ENCODE peak calls at places on chromosomes 11 and 22, in seven cellular contexts. R, O, U, E, I, Z and S are unnamed samples.

GRCh38 chr11:130439160-130439519 is 9.3 kb upstream of the ADAMTS15 start:
- DNase-seq in R (no peak), U (no peak), I (no peak), Z (no peak), O (no peak), E (no peak), S (no peak)

GRCh38 chr11:115941044-115941443 is 436.8 kb upstream of the CADM1 start:
- DNase-seq in O (no peak), R (no peak), U (no peak), E (no peak), I (no peak), Z (no peak), S (no peak)

GRCh38 chr11:59584294-59584693 is 31.3 kb downstream of the OSBP start:
- DNase-seq in I (no peak), E (no peak), U (no peak), O (no peak), R (no peak), Z (no peak), S (no peak)

GRCh38 chr11:35357893-35358292 is 61.5 kb downstream of the SLC1A2 start:
- DNase-seq in Z (no peak), I (no peak), U (no peak), O (no peak), R (peak; percentile 81), E (no peak), S (peak; percentile 28)

GRCh38 chr11:103398829-103399228 is 289.6 kb downstream of the DYNC2H1 start:
- DNase-seq in I (no peak), U (no peak), O (no peak), Z (no peak), R (no peak), E (no peak), S (no peak)

GRCh38 chr22:40256501-40256900 is 78.8 kb downstream of the TNRC6B start:
- DNase-seq in U (no peak), Z (no peak), I (no peak), E (no peak), O (no peak), R (no peak), S (peak; percentile 30)

GRCh38 chr11:74169736-74170458 is 905 bp downstream of the C2CD3 start:
- DNase-seq in I (no peak), O (no peak), R (no peak), Z (no peak), U (no peak), E (peak; percentile 25), S (peak; percentile 23)

GRCh38 chr22:42720263-42721044 is at the start of gene A4GALT:
- DNase-seq in Z (no peak), E (no peak), R (no peak), O (no peak), I (peak; percentile 51), U (no peak), S (no peak)

GRCh38 chr11:12061851-12062560 is 48.4 kb upstream of the MICAL2 start:
- DNase-seq in E (no peak), R (no peak), I (no peak), U (no peak), O (no peak), Z (no peak), S (no peak)

GRCh38 chr11:4466168-4466891 is 16.1 kb upstream of the OR52K1 start:
- DNase-seq in R (no peak), I (peak; percentile 43), U (no peak), Z (no peak), E (peak; percentile 41), O (no peak), S (no peak)

GRCh38 chr11:6813651-6814050 is 14.2 kb upstream of the OR6A2 start:
- DNase-seq in I (no peak), Z (no peak), R (no peak), O (no peak), E (no peak), U (no peak), S (no peak)

GRCh38 chr11:82547163-82547560 is 186.5 kb downstream of the FAM181B start:
- DNase-seq in Z (peak; percentile 65), I (no peak), E (no peak), O (no peak), U (no peak), R (no peak), S (no peak)

GRCh38 chr22:42830161-42830560 is 26.9 kb downstream of the ARFGAP3 start:
- DNase-seq in E (no peak), U (no peak), Z (no peak), I (no peak), O (no peak), R (no peak), S (no peak)

GRCh38 chr11:122804161-122804560 is 34.1 kb upstream of the CRTAM start:
- DNase-seq in U (no peak), O (no peak), E (peak; percentile 89), Z (peak; percentile 92), R (no peak), I (no peak), S (no peak)

GRCh38 chr11:32178692-32179091 is 87.8 kb downstream of the RCN1 start:
- DNase-seq in E (no peak), I (no peak), U (no peak), R (no peak), Z (no peak), O (no peak), S (no peak)

GRCh38 chr11:2387266-2387982 is 10.3 kb downstream of the CD81 start:
- DNase-seq in Z (no peak), E (no peak), I (no peak), U (no peak), O (no peak), R (peak; percentile 52), S (peak; percentile 47)

GRCh38 chr11:100550298-100550697 is 136.8 kb upstream of the ARHGAP42 start:
- DNase-seq in U (no peak), R (no peak), O (no peak), I (no peak), Z (no peak), E (no peak), S (no peak)

GRCh38 chr11:130023204-130023603 is 20.6 kb upstream of the PRDM10 start:
- DNase-seq in U (no peak), I (no peak), Z (peak; percentile 70), E (peak; percentile 19), R (peak; percentile 48), O (no peak), S (peak; percentile 31)

GRCh38 chr11:11992813-11993212 is 15.6 kb downstream of the DKK3 start:
- DNase-seq in E (no peak), I (no peak), U (no peak), O (no peak), R (no peak), Z (no peak), S (no peak)

GRCh38 chr11:103867481-103867880 is 169.0 kb upstream of the DDI1 start:
- DNase-seq in I (no peak), Z (no peak), O (no peak), U (no peak), R (no peak), E (no peak), S (no peak)

DNA sequence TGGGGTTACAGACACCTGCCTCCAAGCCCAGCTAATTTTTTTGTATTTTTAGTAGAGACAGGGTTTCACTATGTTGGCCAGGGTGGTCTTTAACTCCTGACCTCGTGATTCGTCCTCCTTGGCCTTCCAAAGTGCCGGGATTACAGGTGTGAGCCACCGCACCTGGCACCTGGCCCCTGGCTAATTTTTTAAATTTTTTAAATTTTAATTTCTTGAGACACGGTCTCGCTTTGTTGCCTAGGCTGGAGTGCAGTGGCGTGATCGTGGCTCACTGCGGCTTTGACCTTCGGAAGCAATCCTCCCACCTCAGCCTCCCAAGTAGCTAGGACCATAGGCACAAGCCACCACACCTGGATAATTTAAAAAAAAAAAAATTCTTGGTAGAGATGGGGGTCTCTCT is 14.6 kb downstream of the PPP6R2 start:
- DNase-seq in I (no peak), U (no peak), E (no peak), R (no peak), Z (peak; percentile 64), O (no peak), S (no peak)
- H2AK5ac ChIP-seq in I (no peak overlapping the region), U (no peak overlapping the region), E (no peak overlapping the region), R (no peak overlapping the region), Z (no peak overlapping the region), O (no peak overlapping the region), S (no peak overlapping the region)

DNA sequence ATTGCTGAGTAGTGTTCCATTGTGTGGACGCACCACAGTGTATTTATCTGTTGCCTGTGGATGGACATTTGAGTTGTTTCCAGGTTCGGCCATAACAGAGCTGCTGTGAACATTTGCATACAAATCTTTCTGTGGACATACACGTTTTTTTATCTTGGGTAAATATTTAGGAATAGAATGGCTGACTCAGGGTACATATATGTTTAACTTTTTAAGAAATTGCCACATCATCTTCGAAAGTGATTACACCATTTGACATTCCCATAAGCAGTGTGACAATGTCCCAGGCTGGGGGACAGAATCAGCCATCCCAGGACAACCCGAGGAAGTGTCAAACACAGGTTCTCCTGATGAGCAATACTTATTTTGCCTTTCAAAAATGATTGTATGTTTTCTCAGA is 87.9 kb downstream of the OSBP2 start:
- DNase-seq in O (no peak), E (no peak), U (no peak), R (peak; percentile 54), I (no peak), Z (peak; percentile 41), S (peak; percentile 13)
- H3K18ac ChIP-seq in O (no peak overlapping the region), E (no peak overlapping the region), U (no peak overlapping the region), R (no peak overlapping the region), I (no peak overlapping the region), Z (no peak overlapping the region), S (no peak overlapping the region)

DNA sequence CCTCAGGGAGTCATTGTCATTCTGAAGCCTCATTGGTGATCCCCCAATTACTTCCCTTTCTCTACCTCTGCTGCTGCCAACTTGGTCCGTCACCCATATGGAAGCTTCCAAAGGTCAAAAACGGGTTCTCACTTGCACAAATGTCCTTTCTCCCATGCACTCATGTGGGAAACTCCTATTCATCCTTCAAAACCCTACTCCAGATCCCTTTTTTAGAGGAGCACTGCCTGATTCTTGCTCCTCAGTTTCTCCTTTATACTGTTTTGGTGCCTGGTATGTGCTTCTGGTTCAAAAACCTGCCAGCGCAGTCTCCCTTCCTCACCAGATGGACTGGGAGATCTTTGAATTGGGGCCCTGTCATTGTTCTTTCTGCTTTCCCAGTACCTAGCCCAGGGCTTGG is 41.9 kb downstream of the MYO18B start:
- DNase-seq in U (no peak), E (no peak), I (no peak), O (no peak), R (no peak), Z (no peak), S (no peak)
- H2AK5ac ChIP-seq in U (peak overlapping the region; percentile 64), E (no peak overlapping the region), I (no peak overlapping the region), O (no peak overlapping the region), R (no peak overlapping the region), Z (no peak overlapping the region), S (no peak overlapping the region)

DNA sequence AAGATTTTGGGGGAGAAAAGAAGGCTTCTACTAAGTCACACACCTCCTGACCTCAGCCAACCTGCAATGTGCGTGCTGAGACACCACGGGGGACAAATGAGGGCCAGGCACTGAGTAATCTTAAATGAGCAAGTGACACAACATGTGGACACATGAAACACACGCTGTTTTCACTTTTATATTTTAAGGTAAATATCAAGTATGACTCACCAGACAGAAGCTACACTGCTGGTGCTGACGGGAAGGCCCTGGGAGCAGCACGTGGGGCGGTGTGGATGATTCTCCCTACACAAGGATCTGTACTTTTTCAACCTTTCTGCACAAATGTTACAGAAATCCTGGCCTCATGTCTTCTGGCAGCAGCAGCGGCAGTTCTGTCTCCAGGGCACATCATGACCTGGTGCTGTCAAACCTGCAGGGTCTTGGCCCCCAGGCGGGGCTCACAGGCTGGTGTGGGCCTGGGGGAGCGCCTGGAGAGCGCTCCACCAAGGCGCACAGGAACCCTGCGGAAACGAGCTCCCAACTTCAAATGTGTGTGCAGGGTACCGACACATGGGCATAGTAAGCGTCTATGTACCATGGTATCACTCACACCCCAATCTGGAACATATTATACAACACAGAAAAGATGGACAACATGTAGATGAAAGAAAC is 61.7 kb downstream of the DGCR2 start:
- DNase-seq in I (no peak), O (no peak), Z (no peak), U (no peak), E (no peak), R (peak; percentile 86), S (peak; percentile 71)
- H3K18ac ChIP-seq in I (no peak overlapping the region), O (no peak overlapping the region), Z (no peak overlapping the region), U (no peak overlapping the region), E (no peak overlapping the region), R (no peak overlapping the region), S (no peak overlapping the region)